ENCODE peak calls at places on chromosomes 12 and 14, in six cellular contexts. One of them, this sample, is unnamed.
A peak's percentile ranks its signal among the peaks of the same experiment; 100 is the strongest.

GRCh38 chr12:95117178-95117599 is 43.8 kb upstream of the NR2C1 start:
- DNase-seq in neuronal stem cell: peak; percentile 35
- DNase-seq in IMR-90: peak; percentile 75
- DNase-seq in trophoblast cell: peak; percentile 82
- DNase-seq in H9: no peak
- DNase-seq in H1: peak; percentile 51
- DNase-seq in this sample: peak; percentile 80

GRCh38 chr12:13101854-13102375 is 1.6 kb downstream of the GSG1 start:
- DNase-seq in neuronal stem cell: no peak
- DNase-seq in IMR-90: peak; percentile 46
- DNase-seq in trophoblast cell: peak; percentile 61
- DNase-seq in H9: no peak
- DNase-seq in H1: no peak
- DNase-seq in this sample: peak; percentile 74

GRCh38 chr14:100359881-100360280 is 36.7 kb downstream of the SLC25A47 start:
- DNase-seq in neuronal stem cell: no peak
- DNase-seq in IMR-90: no peak
- DNase-seq in trophoblast cell: peak; percentile 71
- DNase-seq in H9: no peak
- DNase-seq in H1: no peak
- DNase-seq in this sample: no peak

GRCh38 chr14:65222434-65222833 is 120.1 kb upstream of the MAX start:
- DNase-seq in neuronal stem cell: no peak
- DNase-seq in IMR-90: peak; percentile 66
- DNase-seq in trophoblast cell: peak; percentile 76
- DNase-seq in H9: peak; percentile 66
- DNase-seq in H1: peak; percentile 80
- DNase-seq in this sample: peak; percentile 55

GRCh38 chr12:46892034-46892705 is 66.4 kb upstream of the SLC38A4 start:
- DNase-seq in neuronal stem cell: no peak
- DNase-seq in IMR-90: no peak
- DNase-seq in trophoblast cell: no peak
- DNase-seq in H9: no peak
- DNase-seq in H1: no peak
- DNase-seq in this sample: no peak

GRCh38 chr12:16612647-16613046 is 6.7 kb upstream of the LMO3 start:
- DNase-seq in neuronal stem cell: no peak
- DNase-seq in IMR-90: peak; percentile 20
- DNase-seq in trophoblast cell: no peak
- DNase-seq in H9: no peak
- DNase-seq in H1: no peak
- DNase-seq in this sample: no peak

GRCh38 chr14:94768521-94769412 is 1.1 kb downstream of the GSC start:
- DNase-seq in neuronal stem cell: no peak
- DNase-seq in IMR-90: no peak
- DNase-seq in trophoblast cell: no peak
- DNase-seq in H9: peak; percentile 52
- DNase-seq in H1: peak; percentile 76
- DNase-seq in this sample: no peak

GRCh38 chr12:69623970-69624369 is 13.3 kb upstream of the LRRC10 start:
- DNase-seq in neuronal stem cell: no peak
- DNase-seq in IMR-90: peak; percentile 13
- DNase-seq in trophoblast cell: no peak
- DNase-seq in H9: no peak
- DNase-seq in H1: no peak
- DNase-seq in this sample: no peak

GRCh38 chr14:72479471-72479931 is 414.4 kb downstream of the DPF3 start:
- DNase-seq in neuronal stem cell: no peak
- DNase-seq in IMR-90: peak; percentile 4
- DNase-seq in trophoblast cell: no peak
- DNase-seq in H9: no peak
- DNase-seq in H1: no peak
- DNase-seq in this sample: no peak

GRCh38 chr14:104091927-104092771 is 6.6 kb downstream of the ASPG start:
- DNase-seq in neuronal stem cell: no peak
- DNase-seq in IMR-90: no peak
- DNase-seq in trophoblast cell: no peak
- DNase-seq in H9: no peak
- DNase-seq in H1: peak; percentile 43
- DNase-seq in this sample: no peak

GRCh38 chr12:14774074-14774943 is 29.0 kb downstream of the WBP11 start:
- DNase-seq in neuronal stem cell: peak; percentile 87
- DNase-seq in IMR-90: peak; percentile 94
- DNase-seq in trophoblast cell: peak; percentile 97
- DNase-seq in H9: peak; percentile 98
- DNase-seq in H1: peak; percentile 91
- DNase-seq in this sample: peak; percentile 97

GRCh38 chr14:87805315-87805723 is 187.7 kb downstream of the GALC start:
- DNase-seq in neuronal stem cell: no peak
- DNase-seq in IMR-90: no peak
- DNase-seq in trophoblast cell: peak; percentile 40
- DNase-seq in H9: peak; percentile 78
- DNase-seq in H1: peak; percentile 88
- DNase-seq in this sample: peak; percentile 9

GRCh38 chr14:30440986-30441385 is 118.0 kb upstream of the G2E3 start:
- DNase-seq in neuronal stem cell: no peak
- DNase-seq in IMR-90: no peak
- DNase-seq in trophoblast cell: no peak
- DNase-seq in H9: no peak
- DNase-seq in H1: no peak
- DNase-seq in this sample: no peak

DNA sequence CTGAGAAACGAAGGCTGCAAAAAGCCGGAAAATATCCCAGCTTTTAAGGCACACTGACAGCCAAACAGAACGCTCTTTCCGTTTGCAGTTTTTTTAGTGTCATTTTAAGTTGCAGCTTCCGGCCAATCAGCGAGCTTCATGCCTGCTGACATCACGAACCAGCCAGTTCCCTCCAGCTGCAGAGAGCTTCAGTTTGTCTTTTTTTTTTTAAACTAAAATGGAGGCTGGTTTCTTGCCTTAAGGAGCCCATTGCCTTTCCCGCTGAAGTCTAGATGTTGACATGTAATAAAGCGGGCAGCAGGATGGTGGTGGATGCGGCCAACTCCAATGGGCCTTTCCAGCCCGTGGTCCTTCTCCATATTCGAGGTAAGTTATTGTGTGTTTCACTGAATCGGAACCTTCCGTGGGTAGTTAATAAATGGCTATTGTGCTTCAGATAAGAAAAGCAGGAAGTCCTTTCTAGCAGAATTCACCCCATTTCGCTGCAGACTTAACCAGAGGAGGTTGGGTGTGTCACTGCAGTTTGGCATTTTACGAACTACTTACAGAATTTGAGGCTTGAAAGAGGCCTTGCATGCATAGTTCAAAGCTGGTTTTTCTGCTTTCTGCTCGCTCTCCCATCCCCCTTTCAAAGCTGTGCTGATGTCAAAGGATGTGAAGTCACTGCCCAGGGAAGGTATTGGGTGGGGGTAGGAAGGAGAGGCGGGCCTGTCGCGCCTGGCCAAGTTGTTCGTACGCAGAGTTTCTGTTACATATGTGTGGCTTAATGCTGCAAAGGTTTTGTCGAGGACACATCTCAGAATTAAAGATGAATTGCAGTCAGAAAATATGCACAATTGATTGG is 48.4 kb downstream of the PPP2R5C start:
- DNase-seq in neuronal stem cell: peak; percentile 81
- DNase-seq in IMR-90: peak; percentile 96
- DNase-seq in trophoblast cell: peak; percentile 95
- DNase-seq in H9: peak; percentile 91
- DNase-seq in H1: peak; percentile 75
- DNase-seq in this sample: peak; percentile 97
- H2BK5ac ChIP-seq in neuronal stem cell: peak overlapping the region; percentile 27
- H2BK5ac ChIP-seq in IMR-90: peak overlapping the region; percentile 95
- H2BK5ac ChIP-seq in trophoblast cell: peak overlapping the region; percentile 92
- H2BK5ac ChIP-seq in H9: peak overlapping the region; percentile 12
- H2BK5ac ChIP-seq in H1: peak overlapping the region; percentile 96
- H2BK5ac ChIP-seq in this sample: peak overlapping the region; percentile 82

GRCh38 chr12:77122236-77122635 is 56.9 kb upstream of the E2F7 start:
- DNase-seq in neuronal stem cell: no peak
- DNase-seq in IMR-90: peak; percentile 97
- DNase-seq in trophoblast cell: peak; percentile 44
- DNase-seq in H9: no peak
- DNase-seq in H1: no peak
- DNase-seq in this sample: peak; percentile 91

GRCh38 chr12:77120695-77121094 is 55.3 kb upstream of the E2F7 start:
- DNase-seq in neuronal stem cell: no peak
- DNase-seq in IMR-90: peak; percentile 65
- DNase-seq in trophoblast cell: no peak
- DNase-seq in H9: no peak
- DNase-seq in H1: no peak
- DNase-seq in this sample: peak; percentile 49

GRCh38 chr12:77120156-77120555 is 54.8 kb upstream of the E2F7 start:
- DNase-seq in neuronal stem cell: no peak
- DNase-seq in IMR-90: peak; percentile 79
- DNase-seq in trophoblast cell: no peak
- DNase-seq in H9: no peak
- DNase-seq in H1: no peak
- DNase-seq in this sample: peak; percentile 72

GRCh38 chr12:77124767-77125166 is 59.4 kb upstream of the E2F7 start:
- DNase-seq in neuronal stem cell: no peak
- DNase-seq in IMR-90: peak; percentile 49
- DNase-seq in trophoblast cell: no peak
- DNase-seq in H9: no peak
- DNase-seq in H1: no peak
- DNase-seq in this sample: no peak

DNA sequence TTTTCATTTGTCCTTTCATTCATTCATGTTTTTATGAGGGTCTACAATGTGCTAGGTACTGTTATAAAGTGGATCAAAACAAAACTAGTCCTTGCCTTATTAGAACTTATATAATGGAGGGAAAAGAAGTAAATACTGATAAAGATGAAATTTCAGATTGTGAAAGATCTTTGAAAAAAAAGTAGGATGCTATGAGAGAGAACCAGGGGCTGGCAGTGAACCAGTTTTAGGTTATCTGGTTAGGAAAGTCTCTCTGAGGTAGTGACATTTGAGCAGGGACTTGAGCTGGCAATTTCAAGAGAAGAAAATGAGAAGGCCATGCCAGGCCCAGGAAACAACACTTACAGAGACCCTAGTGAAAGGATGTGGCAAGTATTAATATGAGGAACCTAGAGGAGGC is 57.3 kb upstream of the E2F7 start:
- DNase-seq in neuronal stem cell: no peak
- DNase-seq in IMR-90: peak; percentile 35
- DNase-seq in trophoblast cell: no peak
- DNase-seq in H9: no peak
- DNase-seq in H1: no peak
- DNase-seq in this sample: peak; percentile 22
- H3K14ac ChIP-seq in neuronal stem cell: no peak overlapping the region
- H3K14ac ChIP-seq in IMR-90: peak overlapping the region; percentile 91
- H3K14ac ChIP-seq in trophoblast cell: no peak overlapping the region
- H3K14ac ChIP-seq in H9: no peak overlapping the region
- H3K14ac ChIP-seq in H1: no peak overlapping the region
- H3K14ac ChIP-seq in this sample: no peak overlapping the region

GRCh38 chr14:54342806-54343205 is 54.0 kb upstream of the CDKN3 start:
- DNase-seq in neuronal stem cell: no peak
- DNase-seq in IMR-90: no peak
- DNase-seq in trophoblast cell: no peak
- DNase-seq in H9: no peak
- DNase-seq in H1: no peak
- DNase-seq in this sample: no peak

GRCh38 chr14:54344445-54344844 is 52.4 kb upstream of the CDKN3 start:
- DNase-seq in neuronal stem cell: no peak
- DNase-seq in IMR-90: no peak
- DNase-seq in trophoblast cell: no peak
- DNase-seq in H9: no peak
- DNase-seq in H1: no peak
- DNase-seq in this sample: no peak

GRCh38 chr14:54346257-54346656 is 50.5 kb upstream of the CDKN3 start:
- DNase-seq in neuronal stem cell: no peak
- DNase-seq in IMR-90: no peak
- DNase-seq in trophoblast cell: no peak
- DNase-seq in H9: no peak
- DNase-seq in H1: no peak
- DNase-seq in this sample: no peak

GRCh38 chr14:54347044-54347443 is 49.8 kb upstream of the CDKN3 start:
- DNase-seq in neuronal stem cell: no peak
- DNase-seq in IMR-90: no peak
- DNase-seq in trophoblast cell: no peak
- DNase-seq in H9: no peak
- DNase-seq in H1: no peak
- DNase-seq in this sample: no peak

DNA sequence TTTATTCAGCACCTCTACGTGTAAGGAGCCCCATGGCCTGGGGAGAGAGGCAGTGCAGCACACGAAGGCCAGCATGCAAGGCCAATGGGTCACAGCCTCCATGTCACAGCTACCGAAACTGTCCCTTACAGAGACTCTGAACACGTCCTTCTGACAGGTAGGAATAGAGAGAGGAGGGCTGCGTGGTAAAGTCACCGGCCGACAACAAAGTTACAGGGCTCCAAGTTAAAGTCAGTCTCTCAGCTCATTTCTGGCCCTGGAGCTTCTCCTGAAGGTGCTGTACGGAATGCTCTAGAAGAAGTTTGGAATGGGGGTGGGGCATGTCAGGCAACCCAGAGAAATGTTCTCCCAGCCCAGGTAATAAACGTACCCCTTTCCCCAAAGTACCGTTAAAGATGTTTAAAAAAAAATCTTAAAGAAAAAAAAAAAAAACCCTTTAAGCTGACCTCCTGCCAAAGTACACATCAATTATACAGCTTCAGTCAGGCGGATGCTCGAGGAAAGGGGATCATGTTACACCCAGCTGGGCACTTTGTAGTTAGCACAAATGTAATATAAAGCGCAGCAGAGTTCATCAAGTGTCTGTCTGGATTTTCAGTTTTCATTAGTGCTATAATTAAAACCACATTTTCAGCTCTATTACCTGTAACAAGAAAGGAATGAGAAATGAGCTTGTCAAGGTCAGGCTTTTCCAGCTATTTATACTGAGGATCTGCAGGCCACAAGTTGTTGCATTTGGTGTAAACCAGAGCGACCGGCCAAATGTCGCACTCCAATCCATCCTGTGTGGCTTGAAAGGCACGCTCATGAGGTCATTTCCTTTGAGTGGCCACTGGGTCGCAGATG is 53.3 kb upstream of the CDKN3 start:
- DNase-seq in neuronal stem cell: no peak
- DNase-seq in IMR-90: no peak
- DNase-seq in trophoblast cell: no peak
- DNase-seq in H9: no peak
- DNase-seq in H1: no peak
- DNase-seq in this sample: no peak
- H2BK5ac ChIP-seq in neuronal stem cell: no peak overlapping the region
- H2BK5ac ChIP-seq in IMR-90: no peak overlapping the region
- H2BK5ac ChIP-seq in trophoblast cell: no peak overlapping the region
- H2BK5ac ChIP-seq in H9: no peak overlapping the region
- H2BK5ac ChIP-seq in H1: peak overlapping the region; percentile 22
- H2BK5ac ChIP-seq in this sample: no peak overlapping the region

DNA sequence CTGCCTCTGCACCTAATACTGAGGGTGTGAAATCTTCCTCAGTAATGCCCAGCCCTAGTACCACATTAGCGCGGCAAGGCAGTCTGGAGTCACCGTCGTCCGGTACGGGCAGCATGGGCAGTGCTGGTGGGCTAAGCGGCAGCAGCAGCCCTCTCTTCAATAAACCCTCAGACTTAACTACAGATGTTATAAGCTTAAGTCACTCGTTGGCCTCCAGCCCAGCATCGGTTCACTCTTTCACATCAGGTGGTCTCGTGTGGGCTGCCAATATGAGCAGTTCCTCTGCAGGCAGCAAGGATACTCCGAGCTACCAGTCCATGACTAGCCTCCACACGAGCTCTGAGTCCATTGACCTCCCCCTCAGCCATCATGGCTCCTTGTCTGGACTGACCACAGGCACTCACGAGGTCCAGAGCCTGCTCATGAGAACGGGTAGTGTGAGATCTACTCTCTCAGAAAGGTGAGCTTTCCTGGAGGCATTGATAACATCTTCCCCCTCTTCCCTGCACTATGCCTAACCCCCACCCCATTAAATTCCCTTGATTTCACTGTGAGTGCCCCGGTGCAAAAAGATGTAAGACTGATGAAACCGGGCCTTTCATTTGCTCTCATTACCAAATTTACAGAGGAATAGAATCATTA is 291.4 kb downstream of the NAV3 start:
- DNase-seq in neuronal stem cell: no peak
- DNase-seq in IMR-90: peak; percentile 28
- DNase-seq in trophoblast cell: no peak
- DNase-seq in H9: no peak
- DNase-seq in H1: no peak
- DNase-seq in this sample: no peak
- H3K14ac ChIP-seq in neuronal stem cell: no peak overlapping the region
- H3K14ac ChIP-seq in IMR-90: no peak overlapping the region
- H3K14ac ChIP-seq in trophoblast cell: no peak overlapping the region
- H3K14ac ChIP-seq in H9: no peak overlapping the region
- H3K14ac ChIP-seq in H1: no peak overlapping the region
- H3K14ac ChIP-seq in this sample: no peak overlapping the region